ENCODE peak calls at places on chromosomes 3 and 15, in ten cellular contexts. X is activated gamma-delta T cell treated with Interleukin-2 at 50 U/mL for 16 hours; T is Daoy; J is GM10248; V is effector memory CD8-positive, alpha-beta T cell; L is RWPE1; G is T1000; B is M059J; O is stimulated activated CD4-positive, alpha-beta T cell treated with anti-CD3 and anti-CD28 coated beads, Interleukin-1b, Interleukin-23, amount 100 ng/mL, for 48 hours; H is breast epithelium. N is an unnamed sample.

GRCh38 chr15:85710340-85710842 is 84.3 kb downstream of the KLHL25 start:
- DNase-seq in X (no peak), T (no peak), J (peak; percentile 45), V (no peak), L (no peak), G (no peak), B (no peak), O (peak; percentile 72), H (no peak), N (no peak)

GRCh38 chr3:71152892-71153265 is 430.6 kb downstream of the FOXP1 start:
- DNase-seq in X (no peak), T (no peak), J (no peak), V (no peak), L (no peak), G (no peak), B (no peak), O (no peak), H (no peak), N (no peak)

GRCh38 chr15:93037341-93038063 is 51.5 kb downstream of the RGMA start:
- DNase-seq in X (no peak), T (no peak), J (no peak), V (no peak), L (no peak), G (no peak), B (peak; percentile 12), O (no peak), H (peak; percentile 51), N (peak; percentile 68)

GRCh38 chr3:119645813-119646212 is 14.6 kb downstream of the POPDC2 start:
- DNase-seq in X (no peak), T (no peak), J (no peak), V (no peak), L (no peak), G (no peak), B (no peak), O (no peak), H (no peak), N (no peak)

GRCh38 chr3:37856381-37856780 is 5.3 kb upstream of the CTDSPL start:
- DNase-seq in X (no peak), T (no peak), J (no peak), V (no peak), L (no peak), G (no peak), B (no peak), O (no peak), H (no peak), N (no peak)

GRCh38 chr15:39585871-39586301 is 5.0 kb downstream of the THBS1 start:
- DNase-seq in X (no peak), T (no peak), J (no peak), V (no peak), L (no peak), G (no peak), B (peak; percentile 68), O (no peak), H (no peak), N (peak; percentile 27)

GRCh38 chr15:63597033-63597790 is at the start of gene FBXL22:
- DNase-seq in X (no peak), T (no peak), J (no peak), V (no peak), L (no peak), G (no peak), B (no peak), O (no peak), H (no peak), N (peak; percentile 35)

GRCh38 chr3:135752851-135753250 is 212.7 kb upstream of the PPP2R3A start:
- DNase-seq in X (no peak), T (no peak), J (no peak), V (no peak), L (no peak), G (no peak), B (peak; percentile 15), O (no peak), H (no peak), N (peak; percentile 31)

GRCh38 chr15:41870689-41871081 is 23.2 kb downstream of the SPTBN5 start:
- DNase-seq in X (peak; percentile 60), T (peak; percentile 92), J (no peak), V (peak; percentile 32), L (peak; percentile 79), G (peak; percentile 46), B (peak; percentile 70), O (peak; percentile 80), H (no peak), N (peak; percentile 45)

N was measured in astrocyte of the hippocampus.